ENCODE peak calls at places on chromosome 3, in six cellular contexts. J, Z, X, V, E and W are unnamed samples.

GRCh38 chr3:23991236-23992050 is 46.4 kb downstream of the NR1D2 start:
- DNase-seq in J (no peak), Z (peak; percentile 40), X (no peak), V (no peak), E (no peak), W (no peak)

GRCh38 chr3:193996641-193997089 is 139.3 kb upstream of the HES1 start:
- DNase-seq in J (no peak), Z (no peak), X (no peak), V (no peak), E (no peak), W (no peak)

GRCh38 chr3:17307482-17307881 is 422.7 kb downstream of the PLCL2 start:
- DNase-seq in J (no peak), Z (no peak), X (no peak), V (no peak), E (no peak), W (no peak)

GRCh38 chr3:39639344-39640236 is 169.8 kb upstream of the MYRIP start:
- DNase-seq in J (peak; percentile 97), Z (peak; percentile 93), X (peak; percentile 22), V (no peak), E (no peak), W (no peak)

GRCh38 chr3:184239710-184240109 is 9.1 kb downstream of the ALG3 start:
- DNase-seq in J (no peak), Z (no peak), X (no peak), V (no peak), E (no peak), W (peak; percentile 10)

GRCh38 chr3:139655880-139656279 is 21.9 kb downstream of the NMNAT3 start:
- DNase-seq in J (no peak), Z (peak; percentile 27), X (peak; percentile 45), V (no peak), E (no peak), W (no peak)

GRCh38 chr3:156820687-156821070 is 5.5 kb upstream of the LEKR1 start:
- DNase-seq in J (no peak), Z (no peak), X (no peak), V (no peak), E (no peak), W (no peak)

GRCh38 chr3:136708339-136708985 is 43.7 kb downstream of the STAG1 start:
- DNase-seq in J (no peak), Z (no peak), X (no peak), V (no peak), E (no peak), W (no peak)

GRCh38 chr3:108546249-108546648 is 35.9 kb upstream of the MYH15 start:
- DNase-seq in J (no peak), Z (peak; percentile 26), X (no peak), V (no peak), E (no peak), W (no peak)

GRCh38 chr3:144403040-144403457 is 431.4 kb downstream of the DIPK2A start:
- DNase-seq in J (no peak), Z (peak; percentile 45), X (no peak), V (no peak), E (no peak), W (no peak)

GRCh38 chr3:192514754-192515660 is 212.3 kb downstream of the FGF12 start:
- DNase-seq in J (no peak), Z (no peak), X (no peak), V (peak; percentile 29), E (no peak), W (peak; percentile 19)

GRCh38 chr3:48966876-48967361 is 23.1 kb upstream of the P4HTM start:
- DNase-seq in J (no peak), Z (no peak), X (no peak), V (no peak), E (no peak), W (no peak)

GRCh38 chr3:148319161-148319915 is 378.4 kb upstream of the AGTR1 start:
- DNase-seq in J (peak; percentile 70), Z (peak; percentile 75), X (no peak), V (no peak), E (no peak), W (no peak)

GRCh38 chr3:161558256-161558655 is 61.6 kb downstream of the OTOL1 start:
- DNase-seq in J (no peak), Z (no peak), X (no peak), V (no peak), E (no peak), W (no peak)

GRCh38 chr3:149654188-149654601 is 3.6 kb downstream of the WWTR1 start:
- DNase-seq in J (peak; percentile 90), Z (peak; percentile 90), X (no peak), V (no peak), E (no peak), W (no peak)

GRCh38 chr3:139100821-139101220 is 56.1 kb upstream of the PRR23C start:
- DNase-seq in J (no peak), Z (no peak), X (no peak), V (no peak), E (no peak), W (no peak)

GRCh38 chr3:13886593-13887129 is 6.8 kb upstream of the WNT7A start:
- DNase-seq in J (no peak), Z (no peak), X (no peak), V (no peak), E (no peak), W (no peak)

GRCh38 chr3:122271246-122271898 is 53.7 kb upstream of the CSTA start:
- DNase-seq in J (no peak), Z (no peak), X (no peak), V (no peak), E (no peak), W (no peak)

GRCh38 chr3:153785901-153786300 is 335.3 kb upstream of the ARHGEF26 start:
- DNase-seq in J (no peak), Z (no peak), X (no peak), V (no peak), E (no peak), W (no peak)

GRCh38 chr3:131801566-131801965 is 233.2 kb downstream of the CPNE4 start:
- DNase-seq in J (no peak), Z (no peak), X (no peak), V (no peak), E (no peak), W (no peak)
- TF ChIP-seq CTCF in J (no peak), Z (no peak), X (no peak), V (no peak), E (no peak), W (no peak)

GRCh38 chr3:21892104-21892503 is 141.1 kb upstream of the ZNF385D start:
- DNase-seq in J (no peak), Z (no peak), X (no peak), V (no peak), E (no peak), W (no peak)

GRCh38 chr3:21888656-21889055 is 137.6 kb upstream of the ZNF385D start:
- DNase-seq in J (no peak), Z (no peak), X (no peak), V (no peak), E (no peak), W (no peak)

GRCh38 chr3:21893250-21893649 is 142.2 kb upstream of the ZNF385D start:
- DNase-seq in J (peak; percentile 30), Z (peak; percentile 14), X (no peak), V (no peak), E (no peak), W (no peak)

GRCh38 chr3:21889166-21889565 is 138.2 kb upstream of the ZNF385D start:
- DNase-seq in J (no peak), Z (no peak), X (no peak), V (no peak), E (no peak), W (no peak)

GRCh38 chr3:21894459-21895083 is 143.6 kb upstream of the ZNF385D start:
- DNase-seq in J (peak; percentile 14), Z (peak; percentile 65), X (no peak), V (peak; percentile 3), E (no peak), W (no peak)
- TF ChIP-seq CTCF in J (peak; percentile 84), Z (peak; percentile 60), X (no peak), V (peak; percentile 91), E (peak; percentile 48), W (peak; percentile 83)

GRCh38 chr3:7146529-7146928 is 285.6 kb downstream of the GRM7 start:
- DNase-seq in J (no peak), Z (no peak), X (no peak), V (no peak), E (no peak), W (no peak)

GRCh38 chr3:7144696-7145308 is 283.9 kb downstream of the GRM7 start:
- DNase-seq in J (no peak), Z (no peak), X (no peak), V (peak; percentile 4), E (no peak), W (no peak)
- TF ChIP-seq CTCF in J (peak; percentile 23), Z (no peak), X (no peak), V (peak; percentile 67), E (no peak), W (peak; percentile 41)

GRCh38 chr3:159637895-159638542 is 350.6 kb upstream of the IL12A start:
- DNase-seq in J (peak; percentile 47), Z (peak; percentile 66), X (no peak), V (no peak), E (no peak), W (no peak)

GRCh38 chr3:159645874-159646273 is 342.8 kb upstream of the IL12A start:
- DNase-seq in J (no peak), Z (peak; percentile 64), X (no peak), V (no peak), E (no peak), W (no peak)

GRCh38 chr3:159643406-159643805 is 345.2 kb upstream of the IL12A start:
- DNase-seq in J (no peak), Z (no peak), X (no peak), V (no peak), E (no peak), W (no peak)

GRCh38 chr3:159635047-159635641 is 353.5 kb upstream of the IL12A start:
- DNase-seq in J (peak; percentile 35), Z (peak; percentile 43), X (no peak), V (no peak), E (no peak), W (no peak)

GRCh38 chr3:159640220-159640619 is 348.4 kb upstream of the IL12A start:
- DNase-seq in J (no peak), Z (no peak), X (no peak), V (no peak), E (no peak), W (no peak)
- TF ChIP-seq CTCF in J (no peak), Z (no peak), X (no peak), V (no peak), E (no peak), W (no peak)

DNA sequence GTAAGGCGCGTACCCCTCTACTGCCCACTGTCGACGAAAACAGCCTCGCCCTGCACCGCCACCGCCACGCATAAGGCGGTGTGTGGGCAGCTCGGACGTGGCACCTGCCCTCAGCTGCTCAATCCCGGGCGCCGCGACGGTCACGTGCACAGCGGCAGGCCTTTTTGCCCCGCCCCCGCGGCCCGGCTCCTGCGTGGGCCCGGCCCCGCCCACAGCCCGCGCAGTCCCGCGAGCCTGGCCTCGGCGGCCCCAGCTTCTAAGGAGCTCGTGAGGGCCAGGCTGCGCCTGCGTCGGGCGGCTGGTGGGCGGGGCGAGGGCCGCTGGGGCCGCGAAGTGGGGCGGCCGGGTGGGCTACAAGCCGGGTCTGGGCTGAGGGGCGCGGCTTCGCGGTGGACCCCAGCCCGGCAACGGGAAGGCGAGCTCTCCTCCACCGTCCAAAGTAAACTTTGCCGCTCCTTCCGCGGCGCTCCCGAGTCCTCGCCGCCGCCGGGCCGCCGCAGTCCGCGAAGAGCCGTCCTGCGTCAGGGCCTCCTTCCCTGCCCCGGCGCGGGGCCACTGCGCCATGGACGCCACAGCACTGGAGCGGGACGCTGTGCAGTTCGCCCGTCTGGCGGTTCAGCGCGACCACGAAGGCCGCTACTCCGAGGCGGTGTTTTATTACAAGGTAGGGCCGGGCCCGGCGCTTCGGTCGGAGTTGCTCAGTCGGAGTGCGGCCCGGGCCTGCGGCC is at the start of gene CAPN7:
- DNase-seq in J (peak; percentile 92), Z (peak; percentile 89), X (peak; percentile 91), V (peak; percentile 86), E (no peak), W (peak; percentile 65)
- TF ChIP-seq CTCF in J (peak; percentile 72), Z (peak; percentile 52), X (no peak), V (peak; percentile 49), E (peak; percentile 38), W (peak; percentile 34)